ENCODE peak calls at places on chromosomes 6 and 20, in six cellular contexts. J, H, B, M, U and V are unnamed samples.

GRCh38 chr6:38067263-38067980 is 247.9 kb downstream of the ZFAND3 start:
- DNase-seq in J (no peak), H (no peak), B (no peak), M (no peak), U (no peak), V (no peak)

GRCh38 chr20:8557711-8558110 is 425.6 kb downstream of the PLCB1 start:
- DNase-seq in J (peak; percentile 29), H (no peak), B (peak; percentile 7), M (no peak), U (no peak), V (no peak)

GRCh38 chr6:84197708-84198107 is 29.7 kb downstream of the CEP162 start:
- DNase-seq in J (no peak), H (no peak), B (peak; percentile 24), M (no peak), U (no peak), V (no peak)

GRCh38 chr6:36280467-36280866 is 10.6 kb downstream of the PNPLA1 start:
- DNase-seq in J (no peak), H (no peak), B (no peak), M (no peak), U (no peak), V (no peak)

GRCh38 chr20:35621560-35621946 is 5.9 kb downstream of the SPAG4 start:
- DNase-seq in J (no peak), H (no peak), B (no peak), M (no peak), U (no peak), V (no peak)

GRCh38 chr6:157213426-157213825 is 109.9 kb downstream of the TMEM242 start:
- DNase-seq in J (no peak), H (no peak), B (no peak), M (no peak), U (no peak), V (no peak)

GRCh38 chr20:10812738-10813327 is 139.0 kb upstream of the JAG1 start:
- DNase-seq in J (no peak), H (no peak), B (no peak), M (no peak), U (no peak), V (no peak)

GRCh38 chr6:137165375-137166246 is 7.8 kb downstream of the IL22RA2 start:
- DNase-seq in J (no peak), H (no peak), B (peak; percentile 33), M (no peak), U (no peak), V (no peak)

GRCh38 chr20:49291200-49291599 is 13.3 kb upstream of the ZNFX1 start:
- DNase-seq in J (no peak), H (no peak), B (no peak), M (no peak), U (no peak), V (no peak)

DNA sequence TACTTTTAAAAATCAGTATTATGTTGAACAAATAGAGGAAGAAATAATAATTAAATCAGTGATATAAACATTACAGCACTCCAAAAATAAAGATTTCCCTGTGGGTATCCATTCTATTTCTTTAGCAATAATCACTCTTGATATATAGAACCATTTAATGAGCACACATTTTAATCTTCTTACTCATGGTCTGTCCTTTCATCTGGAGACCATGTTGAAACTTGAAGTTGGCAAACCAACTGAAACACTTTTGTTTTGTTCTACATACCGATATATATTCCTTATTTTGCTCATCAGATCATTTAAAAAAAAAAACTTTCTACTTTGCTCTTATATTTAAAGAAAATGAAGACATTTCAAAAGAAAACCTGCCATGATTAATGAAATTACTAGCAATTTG is 13.4 kb downstream of the C6orf58 start:
- DNase-seq in J (no peak), H (no peak), B (no peak), M (no peak), U (no peak), V (no peak)
- TF ChIP-seq CTCF in J (no peak), H (no peak), B (no peak), M (no peak), U (no peak), V (no peak)

GRCh38 chr20:63538204-63539091 is 1.3 kb upstream of the PTK6 start:
- DNase-seq in J (no peak), H (no peak), B (peak; percentile 27), M (peak; percentile 58), U (no peak), V (no peak)
- TF ChIP-seq CTCF in J (no peak), H (peak; percentile 64), B (no peak), M (peak; percentile 41), U (no peak), V (no peak)

DNA sequence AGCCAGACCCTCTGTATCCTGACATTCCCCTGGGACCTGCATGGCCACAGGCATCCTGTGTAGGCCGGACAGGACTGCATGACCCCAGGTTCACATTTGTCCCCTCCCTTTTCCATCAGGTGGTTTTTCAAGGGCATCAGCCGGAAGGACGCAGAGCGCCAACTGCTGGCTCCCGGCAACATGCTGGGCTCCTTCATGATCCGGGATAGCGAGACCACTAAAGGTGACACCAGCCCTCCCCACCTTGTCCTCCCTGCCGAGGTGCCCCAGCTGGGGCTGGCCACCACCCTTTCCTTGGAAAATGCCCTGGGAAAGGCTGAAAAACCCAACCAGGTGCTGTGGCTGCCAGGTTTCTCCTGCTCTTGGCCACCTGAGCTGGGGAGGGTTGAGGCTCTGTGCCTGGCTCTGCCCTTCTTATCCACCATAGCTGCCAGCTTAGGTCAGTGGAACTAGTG is 27.6 kb downstream of the HCK start:
- DNase-seq in J (no peak), H (no peak), B (no peak), M (no peak), U (no peak), V (peak; percentile 56)
- TF ChIP-seq CTCF in J (no peak), H (no peak), B (no peak), M (no peak), U (no peak), V (peak; percentile 10)

DNA sequence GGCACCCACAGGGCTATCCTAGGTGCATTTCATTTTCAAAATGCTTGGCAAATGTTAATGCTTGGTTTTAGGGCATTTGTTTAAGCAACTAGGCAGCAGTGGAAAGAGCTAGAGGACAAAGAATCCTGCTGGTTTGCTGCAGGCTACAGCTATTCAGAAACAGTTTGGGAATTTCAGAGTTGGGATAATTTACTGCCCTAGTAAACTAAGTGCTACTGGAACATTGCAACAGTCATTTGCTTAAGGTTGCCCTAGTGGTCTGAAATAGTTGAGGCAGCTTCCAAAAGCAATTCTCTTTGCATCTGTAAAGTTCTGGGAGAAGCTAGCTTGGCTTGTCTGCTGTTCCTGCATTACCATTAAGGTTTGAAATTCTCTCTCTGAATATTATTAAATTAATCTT is 312.7 kb downstream of the LAMA2 start:
- DNase-seq in J (no peak), H (no peak), B (no peak), M (no peak), U (no peak), V (no peak)
- TF ChIP-seq CTCF in J (no peak), H (no peak), B (peak; percentile 32), M (no peak), U (no peak), V (peak; percentile 48)

DNA sequence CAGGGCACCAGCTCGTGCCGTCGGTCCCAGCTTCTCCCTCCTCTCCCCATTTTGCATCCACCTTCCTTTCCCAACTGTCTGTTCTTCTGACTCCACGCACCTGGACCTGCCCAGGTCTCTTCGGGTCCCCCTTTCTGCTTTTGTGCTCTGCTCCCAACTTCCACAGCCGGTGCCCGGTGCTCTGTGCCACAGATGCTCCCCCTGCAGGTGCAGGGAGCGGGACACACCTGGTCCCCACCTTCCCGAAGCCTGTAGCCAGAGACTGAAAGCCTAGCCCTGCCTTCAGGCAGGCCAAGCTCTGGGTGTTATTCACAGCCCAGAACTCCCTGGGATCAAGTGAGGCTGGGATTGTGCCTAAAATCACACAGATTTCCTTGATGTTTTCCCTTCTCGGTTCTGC is 24.6 kb upstream of the BMP7 start:
- DNase-seq in J (no peak), H (no peak), B (no peak), M (no peak), U (no peak), V (peak; percentile 69)
- TF ChIP-seq CTCF in J (no peak), H (no peak), B (no peak), M (no peak), U (no peak), V (peak; percentile 75)

GRCh38 chr6:28395918-28396317 is 3.6 kb downstream of the ZSCAN12 start:
- DNase-seq in J (no peak), H (no peak), B (no peak), M (no peak), U (no peak), V (no peak)

GRCh38 chr6:28400122-28400451 is 540 bp upstream of the ZSCAN12 start:
- DNase-seq in J (no peak), H (no peak), B (no peak), M (no peak), U (no peak), V (no peak)

GRCh38 chr6:28401172-28401571 is 1.6 kb upstream of the ZSCAN12 start:
- DNase-seq in J (no peak), H (no peak), B (peak; percentile 53), M (no peak), U (no peak), V (no peak)

GRCh38 chr6:28402197-28402596 is 2.6 kb upstream of the ZSCAN12 start:
- DNase-seq in J (no peak), H (no peak), B (no peak), M (no peak), U (no peak), V (no peak)

DNA sequence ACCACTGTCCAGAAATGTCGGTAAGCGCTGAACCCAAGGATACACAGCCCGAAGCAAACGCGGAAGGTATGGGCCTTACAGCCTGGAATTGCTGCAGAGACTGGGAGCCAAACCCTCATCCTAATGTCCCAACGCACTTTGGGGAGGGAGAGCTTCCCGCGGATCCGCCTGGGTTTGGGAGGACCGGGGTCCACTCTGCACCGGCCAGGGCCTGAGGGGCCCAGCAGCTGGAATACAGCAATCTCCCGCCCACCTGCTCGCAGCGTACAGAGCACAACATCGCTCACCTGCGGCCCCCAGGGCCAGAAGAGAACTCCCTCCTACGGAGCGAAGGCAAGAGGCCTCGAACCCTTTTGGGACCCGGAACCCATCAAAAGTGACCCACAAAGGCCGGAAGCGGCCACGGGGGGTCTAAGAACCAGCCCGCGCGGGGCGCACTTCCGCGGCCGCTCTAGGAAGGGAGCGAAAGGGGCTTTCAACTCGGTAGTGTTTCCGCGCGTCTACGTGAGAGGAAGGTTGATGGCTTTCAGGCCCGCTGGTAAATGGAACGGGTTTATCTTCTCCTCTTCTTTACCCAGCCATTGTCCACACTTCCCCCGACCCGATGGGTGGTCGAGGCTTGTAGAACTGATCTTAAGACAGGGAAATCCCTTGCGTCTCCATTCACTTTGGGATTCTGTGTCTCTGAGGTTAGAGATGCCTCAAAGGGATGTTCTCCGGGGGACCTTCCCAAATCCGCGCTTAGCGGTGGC is at the start of gene ZSCAN12:
- DNase-seq in J (peak; percentile 93), H (peak; percentile 90), B (peak; percentile 90), M (peak; percentile 82), U (peak; percentile 42), V (peak; percentile 84)
- TF ChIP-seq CTCF in J (peak; percentile 60), H (peak; percentile 32), B (peak; percentile 65), M (peak; percentile 59), U (peak; percentile 70), V (peak; percentile 73)

GRCh38 chr20:17326096-17326495 is 99.3 kb downstream of the PCSK2 start:
- DNase-seq in J (no peak), H (no peak), B (no peak), M (no peak), U (no peak), V (no peak)

GRCh38 chr20:17315491-17316231 is 88.8 kb downstream of the PCSK2 start:
- DNase-seq in J (no peak), H (no peak), B (no peak), M (no peak), U (peak; percentile 2), V (peak; percentile 36)

GRCh38 chr20:17316316-17317038 is 89.6 kb downstream of the PCSK2 start:
- DNase-seq in J (no peak), H (no peak), B (no peak), M (no peak), U (no peak), V (no peak)

GRCh38 chr20:17320456-17320855 is 93.6 kb downstream of the PCSK2 start:
- DNase-seq in J (no peak), H (no peak), B (no peak), M (no peak), U (no peak), V (no peak)
- TF ChIP-seq CTCF in J (no peak), H (no peak), B (no peak), M (no peak), U (no peak), V (no peak)